ENCODE peak calls at places on chromosomes 4 and X, in ten cellular contexts. P is H54, L is putamen, Q is cardiac muscle cell, O is iPS DF 19.7, A is GM04503, G is Peyer's patch, U is C1 segment of cervical spinal cord, J is mucosa of descending colon, N is anterior cingulate cortex. Z is an unnamed sample.
A peak's percentile ranks its signal among the peaks of the same experiment; 100 is the strongest.

GRCh38 chr4:102606846-102607440 is 105.8 kb downstream of the NFKB1 start:
- DNase-seq in J (no peak), O (no peak), U (peak; percentile 14), N (no peak), Q (no peak), L (peak; percentile 37), A (no peak), G (no peak), P (no peak), Z (no peak)

GRCh38 chr4:90030953-90031352 is 96.2 kb upstream of the CCSER1 start:
- DNase-seq in L (no peak), O (peak; percentile 12), G (no peak), N (no peak), A (no peak), U (no peak), J (no peak), P (no peak), Q (no peak), Z (no peak)

GRCh38 chrX:100643943-100644587 is at the start of gene SRPX2:
- DNase-seq in P (peak; percentile 33), J (no peak), Q (peak; percentile 89), L (no peak), G (peak; percentile 64), N (no peak), A (peak; percentile 71), O (no peak), U (no peak), Z (no peak)

GRCh38 chrX:34810364-34810763 is 132.2 kb upstream of the FAM47B start:
- DNase-seq in P (peak; percentile 0), N (no peak), L (peak; percentile 11), Q (peak; percentile 16), G (no peak), J (no peak), U (no peak), O (no peak), A (no peak), Z (no peak)

GRCh38 chr4:4673070-4673469 is 131.2 kb upstream of the STX18 start:
- DNase-seq in O (peak; percentile 68), A (no peak), J (peak; percentile 73), L (no peak), G (peak; percentile 52), P (peak; percentile 51), U (no peak), Q (peak; percentile 62), N (no peak), Z (no peak)

GRCh38 chrX:153639177-153640044 is 7.6 kb upstream of the DUSP9 start:
- DNase-seq in L (no peak), Q (no peak), U (no peak), N (no peak), O (no peak), G (peak; percentile 36), P (no peak), J (no peak), A (no peak), Z (no peak)

GRCh38 chr4:113094802-113095201 is 45.3 kb downstream of the ANK2 start:
- DNase-seq in L (no peak), J (no peak), P (no peak), A (no peak), Q (peak; percentile 9), G (no peak), O (no peak), U (no peak), N (no peak), Z (no peak)

GRCh38 chrX:24513416-24513815 is 48.3 kb downstream of the PDK3 start:
- DNase-seq in A (no peak), G (no peak), O (no peak), Q (no peak), P (no peak), U (no peak), N (no peak), L (no peak), J (no peak), Z (no peak)

GRCh38 chr4:128718793-128719192 is 90.7 kb upstream of the JADE1 start:
- DNase-seq in Q (peak; percentile 26), O (no peak), A (peak; percentile 68), N (no peak), J (no peak), L (peak; percentile 8), G (no peak), U (no peak), P (no peak), Z (no peak)